ENCODE peak calls at places on chromosomes 3 and 15, in four cellular contexts. One of them, this sample, is unnamed. For H3K36me3, the result is how much of the 10 kb centered on the place peaks cover.

GRCh38 chr3:12155264-12155663 is 3.4 kb downstream of the TIMP4 start:
- DNase-seq in fibroblast of lung: no peak
- DNase-seq in naive thymus-derived CD4-positive, alpha-beta T cell: no peak
- DNase-seq in CD8-positive, alpha-beta memory T cell: no peak
- DNase-seq in this sample: no peak

GRCh38 chr3:12195231-12195630 is 36.5 kb upstream of the TIMP4 start:
- DNase-seq in fibroblast of lung: peak
- DNase-seq in naive thymus-derived CD4-positive, alpha-beta T cell: no peak
- DNase-seq in CD8-positive, alpha-beta memory T cell: no peak
- DNase-seq in this sample: no peak

GRCh38 chr3:110568246-110568645 is 503.4 kb upstream of the NECTIN3 start:
- DNase-seq in fibroblast of lung: peak
- DNase-seq in naive thymus-derived CD4-positive, alpha-beta T cell: no peak
- DNase-seq in CD8-positive, alpha-beta memory T cell: no peak
- DNase-seq in this sample: no peak

GRCh38 chr3:111315911-111316310 is 226.1 kb upstream of the CD96 start:
- DNase-seq in fibroblast of lung: peak
- DNase-seq in naive thymus-derived CD4-positive, alpha-beta T cell: no peak
- DNase-seq in CD8-positive, alpha-beta memory T cell: no peak
- DNase-seq in this sample: no peak

GRCh38 chr3:115685097-115685496 is 61.8 kb downstream of the GAP43 start:
- DNase-seq in fibroblast of lung: no peak
- DNase-seq in naive thymus-derived CD4-positive, alpha-beta T cell: no peak
- DNase-seq in CD8-positive, alpha-beta memory T cell: no peak
- DNase-seq in this sample: no peak

GRCh38 chr3:124094496-124094895 is 102.6 kb upstream of the ROPN1 start:
- DNase-seq in fibroblast of lung: peak
- DNase-seq in naive thymus-derived CD4-positive, alpha-beta T cell: no peak
- DNase-seq in CD8-positive, alpha-beta memory T cell: no peak
- DNase-seq in this sample: no peak

GRCh38 chr15:82653483-82653882 is 6.3 kb upstream of the CPEB1 start:
- DNase-seq in fibroblast of lung: no peak
- DNase-seq in naive thymus-derived CD4-positive, alpha-beta T cell: no peak
- DNase-seq in CD8-positive, alpha-beta memory T cell: no peak
- DNase-seq in this sample: no peak

GRCh38 chr3:59302442-59302841 is 252.6 kb upstream of the CFAP20DC start:
- DNase-seq in fibroblast of lung: no peak
- DNase-seq in naive thymus-derived CD4-positive, alpha-beta T cell: no peak
- DNase-seq in CD8-positive, alpha-beta memory T cell: no peak
- DNase-seq in this sample: no peak

GRCh38 chr15:40289140-40289775 is 6.4 kb upstream of the ANKRD63 start:
- DNase-seq in fibroblast of lung: no peak
- DNase-seq in naive thymus-derived CD4-positive, alpha-beta T cell: no peak
- DNase-seq in CD8-positive, alpha-beta memory T cell: no peak
- DNase-seq in this sample: no peak

GRCh38 chr15:99155961-99156443 is 51.1 kb downstream of the SYNM start:
- DNase-seq in fibroblast of lung: peak
- DNase-seq in naive thymus-derived CD4-positive, alpha-beta T cell: no peak
- DNase-seq in CD8-positive, alpha-beta memory T cell: no peak
- DNase-seq in this sample: no peak

GRCh38 chr3:155744091-155744625 is 713 bp downstream of the PLCH1 start:
- DNase-seq in fibroblast of lung: no peak
- DNase-seq in naive thymus-derived CD4-positive, alpha-beta T cell: peak
- DNase-seq in CD8-positive, alpha-beta memory T cell: no peak
- DNase-seq in this sample: peak

GRCh38 chr15:25368855-25369254 is 70.0 kb downstream of the UBE3A start:
- DNase-seq in fibroblast of lung: peak
- DNase-seq in naive thymus-derived CD4-positive, alpha-beta T cell: no peak
- DNase-seq in CD8-positive, alpha-beta memory T cell: no peak
- DNase-seq in this sample: no peak

GRCh38 chr3:187041362-187042061 is 97.8 kb downstream of the RPL39L start:
- DNase-seq in fibroblast of lung: peak
- DNase-seq in naive thymus-derived CD4-positive, alpha-beta T cell: peak
- DNase-seq in CD8-positive, alpha-beta memory T cell: no peak
- DNase-seq in this sample: no peak

GRCh38 chr3:152707314-152707713 is 127.6 kb upstream of the P2RY1 start:
- DNase-seq in fibroblast of lung: no peak
- DNase-seq in naive thymus-derived CD4-positive, alpha-beta T cell: no peak
- DNase-seq in CD8-positive, alpha-beta memory T cell: no peak
- DNase-seq in this sample: no peak

GRCh38 chr3:94417963-94418455 is 355.1 kb downstream of the NSUN3 start:
- DNase-seq in fibroblast of lung: no peak
- DNase-seq in naive thymus-derived CD4-positive, alpha-beta T cell: no peak
- DNase-seq in CD8-positive, alpha-beta memory T cell: no peak
- DNase-seq in this sample: no peak

GRCh38 chr15:93035953-93036810 is 52.8 kb downstream of the RGMA start:
- DNase-seq in fibroblast of lung: peak
- DNase-seq in naive thymus-derived CD4-positive, alpha-beta T cell: peak
- DNase-seq in CD8-positive, alpha-beta memory T cell: peak
- DNase-seq in this sample: no peak

GRCh38 chr3:52532517-52532837 is 1.2 kb downstream of the NT5DC2 start:
- DNase-seq in fibroblast of lung: peak
- DNase-seq in naive thymus-derived CD4-positive, alpha-beta T cell: no peak
- DNase-seq in CD8-positive, alpha-beta memory T cell: peak
- DNase-seq in this sample: peak

GRCh38 chr3:67976683-67977082 is 322.3 kb upstream of the SUCLG2 start:
- DNase-seq in fibroblast of lung: peak
- DNase-seq in naive thymus-derived CD4-positive, alpha-beta T cell: no peak
- DNase-seq in CD8-positive, alpha-beta memory T cell: no peak
- DNase-seq in this sample: no peak

GRCh38 chr3:46849098-46849631 is 14.1 kb downstream of the MYL3 start:
- DNase-seq in fibroblast of lung: no peak
- DNase-seq in naive thymus-derived CD4-positive, alpha-beta T cell: no peak
- DNase-seq in CD8-positive, alpha-beta memory T cell: no peak
- DNase-seq in this sample: peak

GRCh38 chr3:128280466-128281455 is 127.5 kb downstream of the EEFSEC start:
- DNase-seq in fibroblast of lung: no peak
- DNase-seq in naive thymus-derived CD4-positive, alpha-beta T cell: no peak
- DNase-seq in CD8-positive, alpha-beta memory T cell: no peak
- DNase-seq in this sample: no peak

GRCh38 chr15:96398769-96399168 is 68.3 kb downstream of the NR2F2 start:
- DNase-seq in fibroblast of lung: no peak
- DNase-seq in naive thymus-derived CD4-positive, alpha-beta T cell: no peak
- DNase-seq in CD8-positive, alpha-beta memory T cell: no peak
- DNase-seq in this sample: no peak

GRCh38 chr3:142941373-142942123 is 21.9 kb downstream of the PAQR9 start:
- DNase-seq in fibroblast of lung: no peak
- DNase-seq in naive thymus-derived CD4-positive, alpha-beta T cell: no peak
- DNase-seq in CD8-positive, alpha-beta memory T cell: no peak
- DNase-seq in this sample: no peak

GRCh38 chr3:172582712-172583111 is 59.5 kb upstream of the TNFSF10 start:
- DNase-seq in fibroblast of lung: peak
- DNase-seq in naive thymus-derived CD4-positive, alpha-beta T cell: no peak
- DNase-seq in CD8-positive, alpha-beta memory T cell: no peak
- DNase-seq in this sample: no peak

GRCh38 chr3:161042023-161042501 is 63.1 kb downstream of the B3GALNT1 start:
- DNase-seq in fibroblast of lung: peak
- DNase-seq in naive thymus-derived CD4-positive, alpha-beta T cell: no peak
- DNase-seq in CD8-positive, alpha-beta memory T cell: no peak
- DNase-seq in this sample: no peak

GRCh38 chr3:66393486-66394260 is 107.1 kb downstream of the LRIG1 start:
- DNase-seq in fibroblast of lung: peak
- DNase-seq in naive thymus-derived CD4-positive, alpha-beta T cell: peak
- DNase-seq in CD8-positive, alpha-beta memory T cell: peak
- DNase-seq in this sample: no peak
- H3K36me3 ChIP-seq in fibroblast of lung: under half
- H3K36me3 ChIP-seq in naive thymus-derived CD4-positive, alpha-beta T cell: under half
- H3K36me3 ChIP-seq in CD8-positive, alpha-beta memory T cell: under half
- H3K36me3 ChIP-seq in this sample: under half

GRCh38 chr15:43471975-43472374 is 21.0 kb downstream of the TP53BP1 start:
- DNase-seq in fibroblast of lung: no peak
- DNase-seq in naive thymus-derived CD4-positive, alpha-beta T cell: no peak
- DNase-seq in CD8-positive, alpha-beta memory T cell: no peak
- DNase-seq in this sample: no peak
- H3K36me3 ChIP-seq in fibroblast of lung: under half
- H3K36me3 ChIP-seq in naive thymus-derived CD4-positive, alpha-beta T cell: under half
- H3K36me3 ChIP-seq in CD8-positive, alpha-beta memory T cell: under half
- H3K36me3 ChIP-seq in this sample: half or more

DNA sequence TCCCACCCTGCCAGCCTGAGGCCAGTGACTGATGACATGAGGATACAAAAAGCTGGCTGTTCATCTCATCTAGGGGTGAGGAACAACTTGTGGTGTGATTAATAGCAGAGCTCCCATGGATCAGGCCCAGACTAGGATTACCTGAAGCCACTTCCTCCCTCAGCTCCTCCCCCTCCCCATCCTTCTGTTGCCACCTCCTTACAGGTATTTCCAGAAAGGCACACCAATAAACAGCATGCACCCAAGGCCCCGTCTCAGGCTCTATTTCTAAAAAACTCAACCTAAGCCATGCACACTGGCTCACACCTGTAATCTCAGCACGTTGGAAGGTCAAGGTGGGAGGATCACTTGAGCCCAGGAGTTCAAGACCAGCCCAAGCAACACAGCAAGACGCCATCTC is 54.1 kb downstream of the SRGAP3 start:
- DNase-seq in fibroblast of lung: no peak
- DNase-seq in naive thymus-derived CD4-positive, alpha-beta T cell: no peak
- DNase-seq in CD8-positive, alpha-beta memory T cell: no peak
- DNase-seq in this sample: no peak
- H3K36me3 ChIP-seq in fibroblast of lung: under half
- H3K36me3 ChIP-seq in naive thymus-derived CD4-positive, alpha-beta T cell: under half
- H3K36me3 ChIP-seq in CD8-positive, alpha-beta memory T cell: under half
- H3K36me3 ChIP-seq in this sample: under half

GRCh38 chr3:76811418-76811817 is 228.5 kb upstream of the ROBO2 start:
- DNase-seq in fibroblast of lung: no peak
- DNase-seq in naive thymus-derived CD4-positive, alpha-beta T cell: no peak
- DNase-seq in CD8-positive, alpha-beta memory T cell: no peak
- DNase-seq in this sample: no peak
- H3K36me3 ChIP-seq in fibroblast of lung: under half
- H3K36me3 ChIP-seq in naive thymus-derived CD4-positive, alpha-beta T cell: under half
- H3K36me3 ChIP-seq in CD8-positive, alpha-beta memory T cell: under half
- H3K36me3 ChIP-seq in this sample: under half

DNA sequence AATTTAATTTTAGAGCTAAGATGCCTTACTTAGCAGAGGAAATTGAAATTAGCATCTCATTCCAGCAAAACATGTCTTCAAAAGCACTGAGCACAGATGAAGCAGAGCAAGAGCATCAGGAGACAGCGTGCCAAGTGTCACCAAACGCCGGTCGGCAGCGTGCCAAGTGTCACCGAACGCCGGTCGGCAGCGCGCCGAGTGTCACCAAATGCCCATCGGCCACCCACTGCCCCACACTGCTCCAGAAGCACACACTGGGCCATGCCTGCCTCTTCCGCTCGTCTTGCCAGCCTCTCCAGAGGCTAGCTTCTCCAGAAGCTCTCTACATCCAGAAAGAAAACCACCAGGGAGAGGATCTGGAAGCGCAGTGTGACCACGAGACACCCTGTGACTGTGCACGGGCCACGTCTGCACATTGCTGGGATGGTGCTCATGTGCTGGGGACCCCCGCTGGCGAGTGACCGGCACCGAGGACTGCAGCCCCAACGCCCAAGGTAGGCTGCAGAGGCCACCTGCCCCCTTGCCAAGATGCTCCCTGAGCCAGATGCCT is 37.8 kb downstream of the CYFIP1 start:
- DNase-seq in fibroblast of lung: no peak
- DNase-seq in naive thymus-derived CD4-positive, alpha-beta T cell: no peak
- DNase-seq in CD8-positive, alpha-beta memory T cell: no peak
- DNase-seq in this sample: no peak
- H3K36me3 ChIP-seq in fibroblast of lung: under half
- H3K36me3 ChIP-seq in naive thymus-derived CD4-positive, alpha-beta T cell: under half
- H3K36me3 ChIP-seq in CD8-positive, alpha-beta memory T cell: under half
- H3K36me3 ChIP-seq in this sample: half or more

GRCh38 chr3:129973853-129974252 is 667 bp upstream of the TRH start:
- DNase-seq in fibroblast of lung: no peak
- DNase-seq in naive thymus-derived CD4-positive, alpha-beta T cell: no peak
- DNase-seq in CD8-positive, alpha-beta memory T cell: no peak
- DNase-seq in this sample: no peak

GRCh38 chr3:129974451-129975331 is at the start of gene TRH:
- DNase-seq in fibroblast of lung: no peak
- DNase-seq in naive thymus-derived CD4-positive, alpha-beta T cell: peak
- DNase-seq in CD8-positive, alpha-beta memory T cell: no peak
- DNase-seq in this sample: no peak

GRCh38 chr3:129979891-129980290 is 5.4 kb downstream of the TRH start:
- DNase-seq in fibroblast of lung: no peak
- DNase-seq in naive thymus-derived CD4-positive, alpha-beta T cell: no peak
- DNase-seq in CD8-positive, alpha-beta memory T cell: no peak
- DNase-seq in this sample: no peak

GRCh38 chr3:129975332-129976090 is 991 bp downstream of the TRH start:
- DNase-seq in fibroblast of lung: no peak
- DNase-seq in naive thymus-derived CD4-positive, alpha-beta T cell: peak
- DNase-seq in CD8-positive, alpha-beta memory T cell: no peak
- DNase-seq in this sample: no peak

GRCh38 chr3:129978123-129978522 is 3.6 kb downstream of the TRH start:
- DNase-seq in fibroblast of lung: no peak
- DNase-seq in naive thymus-derived CD4-positive, alpha-beta T cell: no peak
- DNase-seq in CD8-positive, alpha-beta memory T cell: no peak
- DNase-seq in this sample: no peak
- H3K36me3 ChIP-seq in fibroblast of lung: under half
- H3K36me3 ChIP-seq in naive thymus-derived CD4-positive, alpha-beta T cell: under half
- H3K36me3 ChIP-seq in CD8-positive, alpha-beta memory T cell: under half
- H3K36me3 ChIP-seq in this sample: under half

GRCh38 chr3:60613769-60614303 is 637.4 kb downstream of the FHIT start:
- DNase-seq in fibroblast of lung: no peak
- DNase-seq in naive thymus-derived CD4-positive, alpha-beta T cell: no peak
- DNase-seq in CD8-positive, alpha-beta memory T cell: no peak
- DNase-seq in this sample: no peak
- H3K36me3 ChIP-seq in fibroblast of lung: under half
- H3K36me3 ChIP-seq in naive thymus-derived CD4-positive, alpha-beta T cell: under half
- H3K36me3 ChIP-seq in CD8-positive, alpha-beta memory T cell: under half
- H3K36me3 ChIP-seq in this sample: under half